ENCODE peak calls at places on chromosomes 7 and 10, in four cellular contexts. D is neural progenitor cell, X is thyroid gland, G is heart left ventricle. B is an unnamed sample. For H3K4me1, the result is how much of the 10 kb centered on the place peaks cover.

GRCh38 chr10:71663311-71663710 is 56.3 kb downstream of the C10orf105 start:
- DNase-seq in D (no peak), X (no peak), G (no peak), B (no peak)

GRCh38 chr10:33524966-33525365 is 190.5 kb upstream of the NRP1 start:
- DNase-seq in D (no peak), X (no peak), G (no peak), B (no peak)

GRCh38 chr7:135758531-135758932 is 9.9 kb upstream of the FAM180A start:
- DNase-seq in X (peak), D (peak), G (no peak), B (no peak)

GRCh38 chr7:131956864-131957263 is 400.4 kb upstream of the PODXL start:
- DNase-seq in D (no peak), G (no peak), X (no peak), B (no peak)

GRCh38 chr7:32890010-32890552 is 1.5 kb downstream of the KBTBD2 start:
- DNase-seq in D (peak), X (peak), G (no peak), B (peak)

GRCh38 chr7:4775281-4776159 is at the start of gene AP5Z1:
- DNase-seq in D (peak), X (peak), G (peak), B (peak)

GRCh38 chr10:7960108-7960507 is 94.4 kb upstream of the GATA3 start:
- DNase-seq in X (no peak), D (no peak), G (no peak), B (no peak)

GRCh38 chr10:111076682-111077661 is at the start of gene ADRA2A:
- DNase-seq in D (peak), X (peak), G (peak), B (no peak)

GRCh38 chr10:62231371-62231770 is 37.3 kb downstream of the RTKN2 start:
- DNase-seq in G (no peak), D (no peak), X (no peak), B (no peak)

GRCh38 chr7:272631-273030 is 17.3 kb upstream of the FOXL3 start:
- DNase-seq in X (no peak), D (no peak), G (no peak), B (no peak)

GRCh38 chr10:97278491-97278989 is 13.9 kb downstream of the ARHGAP19 start:
- DNase-seq in G (no peak), X (no peak), D (peak), B (no peak)

GRCh38 chr7:65477326-65477725 is 103.7 kb downstream of the ZNF92 start:
- DNase-seq in G (no peak), X (peak), D (peak), B (no peak)

GRCh38 chr10:93160829-93161228 is 87.1 kb downstream of the CYP26A1 start:
- DNase-seq in G (peak), D (no peak), X (peak), B (no peak)

GRCh38 chr7:157022681-157023588 is 12.5 kb upstream of the MNX1 start:
- DNase-seq in G (peak), X (peak), D (peak), B (no peak)

GRCh38 chr7:27928001-27928400 is 188.0 kb downstream of the TAX1BP1 start:
- DNase-seq in D (no peak), G (no peak), X (no peak), B (no peak)

GRCh38 chr7:155000795-155001194 is 2.1 kb downstream of the PAXIP1 start:
- DNase-seq in D (no peak), X (no peak), G (no peak), B (no peak)

GRCh38 chr7:4861227-4861626 is 603 bp downstream of the PAPOLB start:
- DNase-seq in D (no peak), X (no peak), G (no peak), B (no peak)

GRCh38 chr7:13988765-13989137 is 715 bp downstream of the ETV1 start:
- DNase-seq in G (no peak), D (peak), X (peak), B (no peak)

GRCh38 chr7:34187908-34188307 is 282.6 kb downstream of the BMPER start:
- DNase-seq in X (no peak), G (no peak), D (no peak), B (no peak)

GRCh38 chr10:43044444-43045245 is 32.2 kb upstream of the RET start:
- DNase-seq in X (no peak), D (peak), G (peak), B (no peak)

GRCh38 chr7:90178592-90179279 is 24.5 kb downstream of the STEAP1 start:
- DNase-seq in G (no peak), X (no peak), D (peak), B (no peak)

GRCh38 chr7:39633563-39634550 is 10.5 kb downstream of the RALA start:
- DNase-seq in D (no peak), G (no peak), X (no peak), B (no peak)

GRCh38 chr10:104589431-104589830 is 51.7 kb upstream of the SORCS3 start:
- DNase-seq in D (no peak), X (no peak), G (no peak), B (no peak)

GRCh38 chr7:75712517-75713361 is 26.0 kb downstream of the HIP1 start:
- DNase-seq in D (no peak), X (no peak), G (no peak), B (no peak)

GRCh38 chr7:75716992-75717626 is 21.6 kb downstream of the HIP1 start:
- DNase-seq in G (no peak), X (no peak), D (no peak), B (no peak)

GRCh38 chr7:75711076-75711475 is 27.7 kb downstream of the HIP1 start:
- DNase-seq in G (no peak), D (no peak), X (no peak), B (no peak)

GRCh38 chr7:75715864-75716263 is 22.9 kb downstream of the HIP1 start:
- DNase-seq in D (no peak), G (no peak), X (no peak), B (no peak)

DNA sequence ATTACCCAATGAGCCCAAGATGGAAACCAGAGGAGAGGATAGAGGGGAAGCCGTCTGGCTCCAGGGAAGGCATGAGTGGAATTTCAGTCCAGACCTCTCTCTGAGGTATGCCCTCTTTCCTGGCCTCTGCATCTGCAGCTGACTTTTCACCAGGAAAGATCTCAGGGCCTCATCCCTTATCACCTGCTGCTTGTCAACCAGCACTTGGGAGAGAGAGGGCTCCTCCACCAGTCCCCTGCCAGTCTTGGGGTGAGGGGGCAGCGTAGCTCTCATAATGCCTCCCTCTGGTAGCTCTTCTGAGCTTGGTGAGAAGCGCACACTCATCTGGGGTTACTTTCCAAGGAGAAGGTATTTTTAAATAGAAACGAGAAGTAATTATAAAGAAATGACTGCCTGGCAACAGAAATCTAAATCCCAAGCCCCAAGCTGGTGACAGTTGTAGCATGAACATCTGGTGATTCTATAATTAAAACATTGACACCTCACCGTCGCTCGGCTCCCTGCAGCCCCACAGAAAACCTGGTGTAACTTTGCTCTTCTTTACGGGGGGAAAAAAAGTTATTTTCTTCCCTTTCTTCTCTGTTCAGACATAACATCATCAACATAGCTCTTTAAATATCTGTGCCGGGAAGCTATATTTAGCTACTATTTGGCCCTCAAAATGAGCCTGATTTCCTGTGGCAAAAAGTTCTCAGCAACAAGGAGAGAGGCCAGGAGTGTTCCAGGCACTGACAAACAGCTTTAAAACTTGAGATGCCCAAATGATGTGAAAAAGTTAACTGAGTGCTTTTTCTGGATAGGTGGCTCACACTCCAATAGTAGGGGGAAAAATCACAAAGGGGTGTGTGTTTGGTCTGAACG is 26.9 kb downstream of the HIP1 start:
- DNase-seq in X (no peak), D (no peak), G (no peak), B (no peak)
- H3K4me3 ChIP-seq in X (no peak), D (no peak), G (peak), B (no peak)

DNA sequence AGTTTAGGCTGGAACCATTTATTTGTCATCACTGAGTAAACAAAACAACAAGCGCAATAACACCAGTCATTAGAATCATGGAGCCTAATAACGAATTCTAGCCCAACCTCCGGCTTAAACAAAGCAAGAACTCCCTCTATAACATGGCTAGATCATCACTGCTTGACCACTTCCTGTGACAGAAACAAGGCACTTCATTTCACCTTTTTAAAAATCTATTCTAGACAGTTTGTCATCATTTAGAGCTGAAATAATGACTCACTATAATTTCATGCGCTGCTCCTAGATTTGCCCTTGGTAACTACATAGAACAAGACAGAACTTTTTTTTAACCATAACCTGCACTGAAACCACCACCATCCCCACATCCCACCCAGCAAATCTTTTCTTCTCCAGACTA is 81.3 kb downstream of the OSBPL3 start:
- DNase-seq in X (no peak), G (no peak), D (no peak), B (no peak)
- H3K4me1 ChIP-seq in X (under half), G (under half), D (under half), B (under half)

GRCh38 chr7:115850774-115851173 is 179.8 kb downstream of the TFEC start:
- DNase-seq in D (no peak), G (no peak), X (no peak), B (no peak)

DNA sequence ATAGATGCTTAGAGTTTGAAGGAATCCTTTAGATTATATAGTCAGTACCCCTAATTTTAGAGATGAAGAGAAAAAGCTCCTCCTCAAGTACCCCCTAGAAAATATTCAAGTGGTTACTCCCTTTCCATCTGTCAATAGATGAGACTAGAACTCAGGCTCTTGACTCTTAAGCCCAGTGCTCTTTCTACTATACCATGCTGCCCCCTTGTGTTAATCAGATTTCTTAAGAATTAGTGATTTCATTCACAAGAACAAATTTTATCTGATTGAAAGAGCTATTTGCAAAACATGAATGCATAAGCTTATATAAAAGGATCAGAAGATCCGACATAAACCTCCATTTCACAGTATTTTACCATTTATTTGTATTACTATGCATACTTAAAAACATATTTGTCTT is 179.3 kb downstream of the TFEC start:
- DNase-seq in X (no peak), G (no peak), D (peak), B (no peak)
- TF ChIP-seq CTCF in X (no peak), G (no peak), D (peak), B (peak)

GRCh38 chr10:15858895-15859294 is 1.4 kb downstream of the MINDY3 start:
- DNase-seq in D (no peak), G (no peak), X (no peak), B (no peak)
- H3K4me3 ChIP-seq in D (peak), G (peak), X (no peak), B (peak)

GRCh38 chr7:80623465-80624252 is 14.8 kb upstream of the CD36 start:
- DNase-seq in X (no peak), G (no peak), D (peak), B (no peak)

GRCh38 chr7:80624763-80625162 is 13.7 kb upstream of the CD36 start:
- DNase-seq in G (no peak), X (no peak), D (no peak), B (no peak)

GRCh38 chr7:80618105-80618504 is 20.3 kb upstream of the CD36 start:
- DNase-seq in G (no peak), D (no peak), X (no peak), B (no peak)

GRCh38 chr7:80622531-80622930 is 15.9 kb upstream of the CD36 start:
- DNase-seq in X (no peak), D (no peak), G (no peak), B (no peak)
- H3K4me1 ChIP-seq in X (under half), D (under half), G (under half), B (under half)

GRCh38 chr10:48494611-48495010 is 110.3 kb downstream of the ARHGAP22 start:
- DNase-seq in D (no peak), X (no peak), G (no peak), B (no peak)
- TF ChIP-seq CTCF in D (no peak), X (no peak), G (no peak), B (no peak)

DNA sequence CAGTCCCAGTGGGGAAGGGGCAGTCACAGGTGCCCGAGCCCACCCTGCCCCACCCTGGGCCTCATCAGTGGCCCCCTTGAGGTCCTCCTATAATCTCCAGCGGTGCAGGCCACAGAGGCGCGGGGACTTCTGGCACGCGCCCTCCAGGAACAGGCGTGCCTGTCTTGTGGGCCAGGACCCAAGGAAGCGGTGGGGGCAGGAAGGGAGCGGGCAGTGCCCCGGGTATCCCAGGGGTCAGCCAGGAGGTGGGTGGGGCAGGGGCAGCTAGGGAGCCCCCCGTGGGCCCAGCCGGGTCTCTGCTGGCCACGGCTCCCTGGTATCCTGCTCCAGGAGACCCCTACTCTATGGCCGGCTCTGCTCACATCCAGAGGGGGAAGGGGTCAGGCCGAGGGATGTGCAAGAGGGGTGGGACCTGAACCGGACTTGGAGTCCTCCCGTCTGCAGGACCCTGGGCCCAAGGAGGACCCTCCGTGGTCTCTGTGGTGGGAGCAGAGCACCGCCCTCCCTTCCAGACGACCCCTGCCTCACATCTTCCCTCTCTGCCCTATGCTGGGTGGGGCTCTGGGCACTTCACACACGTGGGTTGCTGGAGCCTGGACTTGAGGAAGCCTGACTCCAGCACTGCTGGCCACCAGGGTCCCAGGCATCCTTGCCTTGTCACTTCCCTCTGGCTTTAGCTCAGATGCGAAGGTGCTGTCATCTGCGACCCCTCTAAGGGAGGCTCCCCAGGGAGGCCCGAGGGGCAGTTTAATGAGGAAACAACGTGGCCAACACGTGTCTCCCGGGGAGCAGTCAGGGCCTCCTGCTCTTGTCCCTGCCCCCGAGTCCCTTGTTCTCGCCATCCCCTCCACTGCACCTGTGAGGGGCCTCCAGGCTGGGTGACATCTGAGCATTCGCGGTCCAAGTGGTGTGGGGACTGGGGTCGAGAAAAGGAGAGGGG is 18.3 kb upstream of the GRIFIN start:
- DNase-seq in X (no peak), D (no peak), G (peak), B (no peak)
- H3K4me3 ChIP-seq in X (no peak), D (no peak), G (no peak), B (no peak)

DNA sequence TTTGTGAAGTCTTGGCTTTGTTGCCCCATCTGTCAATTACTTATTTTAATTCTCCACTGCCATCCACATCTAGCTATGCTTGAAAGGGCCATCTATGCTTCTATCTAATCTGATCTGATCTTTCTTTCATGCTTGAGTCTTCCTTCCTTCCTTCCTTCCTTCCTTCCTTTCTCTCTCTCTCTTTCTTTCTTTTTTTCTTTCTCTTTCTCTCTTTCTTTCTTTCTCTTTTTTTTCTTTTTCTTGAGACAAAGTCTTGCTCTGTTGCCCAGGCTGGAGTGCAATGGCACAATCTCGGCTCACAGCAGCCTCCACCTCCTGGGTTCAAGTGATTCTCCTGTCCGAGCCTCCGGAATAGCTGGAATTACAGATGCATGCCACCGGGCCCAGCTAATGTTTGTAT is 11.3 kb downstream of the TFR2 start:
- DNase-seq in X (no peak), G (no peak), D (no peak), B (no peak)
- H3K4me1 ChIP-seq in X (under half), G (under half), D (under half), B (under half)

B was measured in prostate gland.